ENCODE peak calls at places on chromosomes 16 and 17, in nine cellular contexts. One of them, this sample, is unnamed.

GRCh38 chr17:66727634-66728570 is 107.0 kb upstream of the CACNG5 start:
- DNase-seq in AG09309: no peak
- DNase-seq in left ventricle myocardium inferior: peak; percentile 28
- DNase-seq in NCI-H774: peak; percentile 80
- DNase-seq in activated CD8-positive, alpha-beta T cell treated with anti-CD3 and anti-CD28 coated beads, Interleukin-2, amount 10 ng/mL, durations not matched to agents 7 days and 5 days: peak; percentile 67
- DNase-seq in AG04449: no peak
- DNase-seq in RWPE1: peak; percentile 68
- DNase-seq in A172: peak; percentile 34
- DNase-seq in amygdala: no peak
- DNase-seq in this sample: peak; percentile 83

GRCh38 chr17:48610282-48611211 is at the start of gene HOXB7:
- DNase-seq in AG09309: no peak
- DNase-seq in left ventricle myocardium inferior: peak; percentile 52
- DNase-seq in NCI-H774: peak; percentile 87
- DNase-seq in activated CD8-positive, alpha-beta T cell treated with anti-CD3 and anti-CD28 coated beads, Interleukin-2, amount 10 ng/mL, durations not matched to agents 7 days and 5 days: peak; percentile 75
- DNase-seq in AG04449: no peak
- DNase-seq in RWPE1: peak; percentile 83
- DNase-seq in A172: peak; percentile 65
- DNase-seq in amygdala: no peak
- DNase-seq in this sample: peak; percentile 87

GRCh38 chr16:57284206-57284951 is at the start of gene PLLP:
- DNase-seq in AG09309: no peak
- DNase-seq in left ventricle myocardium inferior: no peak
- DNase-seq in NCI-H774: peak; percentile 53
- DNase-seq in activated CD8-positive, alpha-beta T cell treated with anti-CD3 and anti-CD28 coated beads, Interleukin-2, amount 10 ng/mL, durations not matched to agents 7 days and 5 days: no peak
- DNase-seq in AG04449: no peak
- DNase-seq in RWPE1: peak; percentile 68
- DNase-seq in A172: peak; percentile 21
- DNase-seq in amygdala: no peak
- DNase-seq in this sample: peak; percentile 53

GRCh38 chr17:28228109-28228840 is 90.7 kb upstream of the TMEM97 start:
- DNase-seq in AG09309: no peak
- DNase-seq in left ventricle myocardium inferior: no peak
- DNase-seq in NCI-H774: no peak
- DNase-seq in activated CD8-positive, alpha-beta T cell treated with anti-CD3 and anti-CD28 coated beads, Interleukin-2, amount 10 ng/mL, durations not matched to agents 7 days and 5 days: no peak
- DNase-seq in AG04449: no peak
- DNase-seq in RWPE1: no peak
- DNase-seq in A172: no peak
- DNase-seq in amygdala: no peak
- DNase-seq in this sample: no peak

GRCh38 chr16:718922-719321 is 2.0 kb upstream of the ANTKMT start:
- DNase-seq in AG09309: no peak
- DNase-seq in left ventricle myocardium inferior: no peak
- DNase-seq in NCI-H774: no peak
- DNase-seq in activated CD8-positive, alpha-beta T cell treated with anti-CD3 and anti-CD28 coated beads, Interleukin-2, amount 10 ng/mL, durations not matched to agents 7 days and 5 days: no peak
- DNase-seq in AG04449: no peak
- DNase-seq in RWPE1: no peak
- DNase-seq in A172: no peak
- DNase-seq in amygdala: no peak
- DNase-seq in this sample: no peak

GRCh38 chr17:42289863-42290165 is 1.5 kb downstream of the STAT5A start:
- DNase-seq in AG09309: no peak
- DNase-seq in left ventricle myocardium inferior: no peak
- DNase-seq in NCI-H774: no peak
- DNase-seq in activated CD8-positive, alpha-beta T cell treated with anti-CD3 and anti-CD28 coated beads, Interleukin-2, amount 10 ng/mL, durations not matched to agents 7 days and 5 days: no peak
- DNase-seq in AG04449: no peak
- DNase-seq in RWPE1: no peak
- DNase-seq in A172: no peak
- DNase-seq in amygdala: no peak
- DNase-seq in this sample: no peak

GRCh38 chr17:70158581-70158980 is 10.8 kb upstream of the KCNJ2 start:
- DNase-seq in AG09309: no peak
- DNase-seq in left ventricle myocardium inferior: no peak
- DNase-seq in NCI-H774: no peak
- DNase-seq in activated CD8-positive, alpha-beta T cell treated with anti-CD3 and anti-CD28 coated beads, Interleukin-2, amount 10 ng/mL, durations not matched to agents 7 days and 5 days: no peak
- DNase-seq in AG04449: no peak
- DNase-seq in RWPE1: no peak
- DNase-seq in A172: no peak
- DNase-seq in amygdala: no peak
- DNase-seq in this sample: no peak

GRCh38 chr17:38881600-38882191 is 11.8 kb downstream of the LASP1 start:
- DNase-seq in AG09309: no peak
- DNase-seq in left ventricle myocardium inferior: peak; percentile 67
- DNase-seq in NCI-H774: no peak
- DNase-seq in activated CD8-positive, alpha-beta T cell treated with anti-CD3 and anti-CD28 coated beads, Interleukin-2, amount 10 ng/mL, durations not matched to agents 7 days and 5 days: peak; percentile 77
- DNase-seq in AG04449: no peak
- DNase-seq in RWPE1: no peak
- DNase-seq in A172: no peak
- DNase-seq in amygdala: no peak
- DNase-seq in this sample: no peak

GRCh38 chr16:66474750-66475199 is 47.7 kb downstream of the BEAN1 start:
- DNase-seq in AG09309: no peak
- DNase-seq in left ventricle myocardium inferior: no peak
- DNase-seq in NCI-H774: peak; percentile 20
- DNase-seq in activated CD8-positive, alpha-beta T cell treated with anti-CD3 and anti-CD28 coated beads, Interleukin-2, amount 10 ng/mL, durations not matched to agents 7 days and 5 days: peak; percentile 88
- DNase-seq in AG04449: no peak
- DNase-seq in RWPE1: no peak
- DNase-seq in A172: peak; percentile 61
- DNase-seq in amygdala: no peak
- DNase-seq in this sample: peak; percentile 47

GRCh38 chr16:14011846-14012245 is 59.3 kb upstream of the MRTFB start:
- DNase-seq in AG09309: no peak
- DNase-seq in left ventricle myocardium inferior: no peak
- DNase-seq in NCI-H774: no peak
- DNase-seq in activated CD8-positive, alpha-beta T cell treated with anti-CD3 and anti-CD28 coated beads, Interleukin-2, amount 10 ng/mL, durations not matched to agents 7 days and 5 days: no peak
- DNase-seq in AG04449: no peak
- DNase-seq in RWPE1: no peak
- DNase-seq in A172: no peak
- DNase-seq in amygdala: no peak
- DNase-seq in this sample: no peak

GRCh38 chr16:13997933-13998332 is 73.2 kb upstream of the MRTFB start:
- DNase-seq in AG09309: no peak
- DNase-seq in left ventricle myocardium inferior: no peak
- DNase-seq in NCI-H774: peak; percentile 68
- DNase-seq in activated CD8-positive, alpha-beta T cell treated with anti-CD3 and anti-CD28 coated beads, Interleukin-2, amount 10 ng/mL, durations not matched to agents 7 days and 5 days: no peak
- DNase-seq in AG04449: no peak
- DNase-seq in RWPE1: no peak
- DNase-seq in A172: no peak
- DNase-seq in amygdala: no peak
- DNase-seq in this sample: peak; percentile 26

GRCh38 chr17:1894753-1895339 is 65.0 kb downstream of the RPA1 start:
- DNase-seq in AG09309: no peak
- DNase-seq in left ventricle myocardium inferior: no peak
- DNase-seq in NCI-H774: no peak
- DNase-seq in activated CD8-positive, alpha-beta T cell treated with anti-CD3 and anti-CD28 coated beads, Interleukin-2, amount 10 ng/mL, durations not matched to agents 7 days and 5 days: no peak
- DNase-seq in AG04449: no peak
- DNase-seq in RWPE1: no peak
- DNase-seq in A172: no peak
- DNase-seq in amygdala: no peak
- DNase-seq in this sample: no peak

GRCh38 chr17:77375917-77376651 is 235.3 kb downstream of the SEC14L1 start:
- DNase-seq in AG09309: no peak
- DNase-seq in left ventricle myocardium inferior: no peak
- DNase-seq in NCI-H774: no peak
- DNase-seq in activated CD8-positive, alpha-beta T cell treated with anti-CD3 and anti-CD28 coated beads, Interleukin-2, amount 10 ng/mL, durations not matched to agents 7 days and 5 days: peak; percentile 89
- DNase-seq in AG04449: peak; percentile 55
- DNase-seq in RWPE1: no peak
- DNase-seq in A172: no peak
- DNase-seq in amygdala: no peak
- DNase-seq in this sample: no peak

GRCh38 chr17:9162275-9162985 is 141.1 kb downstream of the NTN1 start:
- DNase-seq in AG09309: no peak
- DNase-seq in left ventricle myocardium inferior: no peak
- DNase-seq in NCI-H774: peak; percentile 2
- DNase-seq in activated CD8-positive, alpha-beta T cell treated with anti-CD3 and anti-CD28 coated beads, Interleukin-2, amount 10 ng/mL, durations not matched to agents 7 days and 5 days: no peak
- DNase-seq in AG04449: no peak
- DNase-seq in RWPE1: peak; percentile 62
- DNase-seq in A172: no peak
- DNase-seq in amygdala: no peak
- DNase-seq in this sample: peak; percentile 87

GRCh38 chr17:79711715-79712305 is 18.9 kb upstream of the ENPP7 start:
- DNase-seq in AG09309: no peak
- DNase-seq in left ventricle myocardium inferior: no peak
- DNase-seq in NCI-H774: no peak
- DNase-seq in activated CD8-positive, alpha-beta T cell treated with anti-CD3 and anti-CD28 coated beads, Interleukin-2, amount 10 ng/mL, durations not matched to agents 7 days and 5 days: no peak
- DNase-seq in AG04449: no peak
- DNase-seq in RWPE1: no peak
- DNase-seq in A172: no peak
- DNase-seq in amygdala: no peak
- DNase-seq in this sample: no peak

GRCh38 chr17:77291591-77292386 is 151.0 kb downstream of the SEC14L1 start:
- DNase-seq in AG09309: no peak
- DNase-seq in left ventricle myocardium inferior: no peak
- DNase-seq in NCI-H774: no peak
- DNase-seq in activated CD8-positive, alpha-beta T cell treated with anti-CD3 and anti-CD28 coated beads, Interleukin-2, amount 10 ng/mL, durations not matched to agents 7 days and 5 days: no peak
- DNase-seq in AG04449: no peak
- DNase-seq in RWPE1: peak; percentile 52
- DNase-seq in A172: no peak
- DNase-seq in amygdala: no peak
- DNase-seq in this sample: no peak

GRCh38 chr16:86905302-86905701 is 327.0 kb downstream of the FOXL1 start:
- DNase-seq in AG09309: no peak
- DNase-seq in left ventricle myocardium inferior: no peak
- DNase-seq in NCI-H774: no peak
- DNase-seq in activated CD8-positive, alpha-beta T cell treated with anti-CD3 and anti-CD28 coated beads, Interleukin-2, amount 10 ng/mL, durations not matched to agents 7 days and 5 days: no peak
- DNase-seq in AG04449: no peak
- DNase-seq in RWPE1: no peak
- DNase-seq in A172: no peak
- DNase-seq in amygdala: no peak
- DNase-seq in this sample: no peak

GRCh38 chr17:72691017-72691416 is 401.5 kb downstream of the SLC39A11 start:
- DNase-seq in AG09309: no peak
- DNase-seq in left ventricle myocardium inferior: no peak
- DNase-seq in NCI-H774: no peak
- DNase-seq in activated CD8-positive, alpha-beta T cell treated with anti-CD3 and anti-CD28 coated beads, Interleukin-2, amount 10 ng/mL, durations not matched to agents 7 days and 5 days: no peak
- DNase-seq in AG04449: no peak
- DNase-seq in RWPE1: no peak
- DNase-seq in A172: no peak
- DNase-seq in amygdala: no peak
- DNase-seq in this sample: no peak

GRCh38 chr16:29806096-29806579 is at the start of gene MAZ:
- DNase-seq in AG09309: peak; percentile 68
- DNase-seq in left ventricle myocardium inferior: no peak
- DNase-seq in NCI-H774: peak; percentile 91
- DNase-seq in activated CD8-positive, alpha-beta T cell treated with anti-CD3 and anti-CD28 coated beads, Interleukin-2, amount 10 ng/mL, durations not matched to agents 7 days and 5 days: no peak
- DNase-seq in AG04449: peak; percentile 52
- DNase-seq in RWPE1: peak; percentile 89
- DNase-seq in A172: peak; percentile 80
- DNase-seq in amygdala: no peak
- DNase-seq in this sample: no peak

GRCh38 chr17:79997004-79997673 is 38.5 kb downstream of the TBC1D16 start:
- DNase-seq in AG09309: no peak
- DNase-seq in left ventricle myocardium inferior: no peak
- DNase-seq in NCI-H774: no peak
- DNase-seq in activated CD8-positive, alpha-beta T cell treated with anti-CD3 and anti-CD28 coated beads, Interleukin-2, amount 10 ng/mL, durations not matched to agents 7 days and 5 days: peak; percentile 91
- DNase-seq in AG04449: no peak
- DNase-seq in RWPE1: no peak
- DNase-seq in A172: no peak
- DNase-seq in amygdala: no peak
- DNase-seq in this sample: no peak

GRCh38 chr17:67245694-67246397 is 850 bp upstream of the HELZ start:
- DNase-seq in AG09309: no peak
- DNase-seq in left ventricle myocardium inferior: peak; percentile 24
- DNase-seq in NCI-H774: no peak
- DNase-seq in activated CD8-positive, alpha-beta T cell treated with anti-CD3 and anti-CD28 coated beads, Interleukin-2, amount 10 ng/mL, durations not matched to agents 7 days and 5 days: peak; percentile 57
- DNase-seq in AG04449: no peak
- DNase-seq in RWPE1: peak; percentile 18
- DNase-seq in A172: no peak
- DNase-seq in amygdala: no peak
- DNase-seq in this sample: no peak

GRCh38 chr16:88784074-88784855 is 755 bp downstream of the PIEZO1 start:
- DNase-seq in AG09309: no peak
- DNase-seq in left ventricle myocardium inferior: peak; percentile 73
- DNase-seq in NCI-H774: no peak
- DNase-seq in activated CD8-positive, alpha-beta T cell treated with anti-CD3 and anti-CD28 coated beads, Interleukin-2, amount 10 ng/mL, durations not matched to agents 7 days and 5 days: peak; percentile 64
- DNase-seq in AG04449: no peak
- DNase-seq in RWPE1: peak; percentile 59
- DNase-seq in A172: peak; percentile 59
- DNase-seq in amygdala: no peak
- DNase-seq in this sample: no peak

GRCh38 chr17:5283531-5284315 is 1.6 kb downstream of the RABEP1 start:
- DNase-seq in AG09309: no peak
- DNase-seq in left ventricle myocardium inferior: no peak
- DNase-seq in NCI-H774: no peak
- DNase-seq in activated CD8-positive, alpha-beta T cell treated with anti-CD3 and anti-CD28 coated beads, Interleukin-2, amount 10 ng/mL, durations not matched to agents 7 days and 5 days: no peak
- DNase-seq in AG04449: no peak
- DNase-seq in RWPE1: no peak
- DNase-seq in A172: no peak
- DNase-seq in amygdala: no peak
- DNase-seq in this sample: no peak

GRCh38 chr16:67277999-67278772 is 1.1 kb upstream of the PLEKHG4 start:
- DNase-seq in AG09309: peak; percentile 49
- DNase-seq in left ventricle myocardium inferior: no peak
- DNase-seq in NCI-H774: no peak
- DNase-seq in activated CD8-positive, alpha-beta T cell treated with anti-CD3 and anti-CD28 coated beads, Interleukin-2, amount 10 ng/mL, durations not matched to agents 7 days and 5 days: no peak
- DNase-seq in AG04449: peak; percentile 28
- DNase-seq in RWPE1: peak; percentile 63
- DNase-seq in A172: peak; percentile 84
- DNase-seq in amygdala: no peak
- DNase-seq in this sample: no peak

GRCh38 chr17:68709461-68709860 is 108.3 kb upstream of the FAM20A start:
- DNase-seq in AG09309: no peak
- DNase-seq in left ventricle myocardium inferior: no peak
- DNase-seq in NCI-H774: no peak
- DNase-seq in activated CD8-positive, alpha-beta T cell treated with anti-CD3 and anti-CD28 coated beads, Interleukin-2, amount 10 ng/mL, durations not matched to agents 7 days and 5 days: no peak
- DNase-seq in AG04449: no peak
- DNase-seq in RWPE1: no peak
- DNase-seq in A172: no peak
- DNase-seq in amygdala: no peak
- DNase-seq in this sample: no peak

GRCh38 chr17:66963521-66964082 is 905 bp upstream of the CACNG4 start:
- DNase-seq in AG09309: no peak
- DNase-seq in left ventricle myocardium inferior: no peak
- DNase-seq in NCI-H774: no peak
- DNase-seq in activated CD8-positive, alpha-beta T cell treated with anti-CD3 and anti-CD28 coated beads, Interleukin-2, amount 10 ng/mL, durations not matched to agents 7 days and 5 days: no peak
- DNase-seq in AG04449: no peak
- DNase-seq in RWPE1: no peak
- DNase-seq in A172: no peak
- DNase-seq in amygdala: no peak
- DNase-seq in this sample: no peak

GRCh38 chr17:61632826-61633225 is 41.8 kb upstream of the NACA2 start:
- DNase-seq in AG09309: no peak
- DNase-seq in left ventricle myocardium inferior: no peak
- DNase-seq in NCI-H774: no peak
- DNase-seq in activated CD8-positive, alpha-beta T cell treated with anti-CD3 and anti-CD28 coated beads, Interleukin-2, amount 10 ng/mL, durations not matched to agents 7 days and 5 days: no peak
- DNase-seq in AG04449: no peak
- DNase-seq in RWPE1: no peak
- DNase-seq in A172: no peak
- DNase-seq in amygdala: no peak
- DNase-seq in this sample: no peak

GRCh38 chr16:1950047-1950446 is 4.4 kb downstream of the RPL3L start:
- DNase-seq in AG09309: no peak
- DNase-seq in left ventricle myocardium inferior: no peak
- DNase-seq in NCI-H774: no peak
- DNase-seq in activated CD8-positive, alpha-beta T cell treated with anti-CD3 and anti-CD28 coated beads, Interleukin-2, amount 10 ng/mL, durations not matched to agents 7 days and 5 days: no peak
- DNase-seq in AG04449: no peak
- DNase-seq in RWPE1: no peak
- DNase-seq in A172: no peak
- DNase-seq in amygdala: no peak
- DNase-seq in this sample: no peak

GRCh38 chr17:34443832-34444469 is 80.9 kb upstream of the CCL1 start:
- DNase-seq in AG09309: no peak
- DNase-seq in left ventricle myocardium inferior: peak; percentile 23
- DNase-seq in NCI-H774: no peak
- DNase-seq in activated CD8-positive, alpha-beta T cell treated with anti-CD3 and anti-CD28 coated beads, Interleukin-2, amount 10 ng/mL, durations not matched to agents 7 days and 5 days: no peak
- DNase-seq in AG04449: no peak
- DNase-seq in RWPE1: peak; percentile 14
- DNase-seq in A172: no peak
- DNase-seq in amygdala: no peak
- DNase-seq in this sample: no peak

GRCh38 chr17:7258731-7259554 is 3.3 kb downstream of the CLDN7 start:
- DNase-seq in AG09309: no peak
- DNase-seq in left ventricle myocardium inferior: no peak
- DNase-seq in NCI-H774: no peak
- DNase-seq in activated CD8-positive, alpha-beta T cell treated with anti-CD3 and anti-CD28 coated beads, Interleukin-2, amount 10 ng/mL, durations not matched to agents 7 days and 5 days: no peak
- DNase-seq in AG04449: no peak
- DNase-seq in RWPE1: peak; percentile 39
- DNase-seq in A172: no peak
- DNase-seq in amygdala: no peak
- DNase-seq in this sample: no peak

GRCh38 chr16:72932050-72932449 is 115.9 kb downstream of the ZFHX3 start:
- DNase-seq in AG09309: no peak
- DNase-seq in left ventricle myocardium inferior: no peak
- DNase-seq in NCI-H774: no peak
- DNase-seq in activated CD8-positive, alpha-beta T cell treated with anti-CD3 and anti-CD28 coated beads, Interleukin-2, amount 10 ng/mL, durations not matched to agents 7 days and 5 days: peak; percentile 27
- DNase-seq in AG04449: no peak
- DNase-seq in RWPE1: no peak
- DNase-seq in A172: no peak
- DNase-seq in amygdala: no peak
- DNase-seq in this sample: no peak